ENCODE peak calls at places on chromosomes 11 and 22, in four cellular contexts. K, V, P and R are unnamed samples.
A peak's percentile ranks its signal among the peaks of the same experiment; 100 is the strongest.

GRCh38 chr22:43085658-43086606 is 3.3 kb downstream of the TTLL1 start:
- DNase-seq in K (no peak), V (no peak), P (no peak), R (no peak)

GRCh38 chr11:104033134-104033533 is 3.3 kb upstream of the DDI1 start:
- DNase-seq in K (no peak), V (no peak), P (peak; percentile 54), R (no peak)

GRCh38 chr11:1870721-1871466 is 18.0 kb downstream of the LSP1 start:
- DNase-seq in P (no peak), V (peak; percentile 72), K (no peak), R (peak; percentile 46)

GRCh38 chr11:22860241-22860640 is at the start of gene CCDC179:
- DNase-seq in V (no peak), P (no peak), K (no peak), R (no peak)

GRCh38 chr22:46065733-46066454 is 84.4 kb upstream of the PPARA start:
- DNase-seq in V (no peak), K (no peak), P (no peak), R (no peak)

GRCh38 chr11:68148882-68149281 is 27.7 kb upstream of the CHKA start:
- DNase-seq in K (no peak), P (no peak), V (no peak), R (no peak)

GRCh38 chr11:109071712-109072524 is 350.1 kb upstream of the C11orf87 start:
- DNase-seq in P (no peak), K (no peak), V (no peak), R (no peak)

GRCh38 chr11:30983143-30983542 is 386.4 kb downstream of the DCDC1 start:
- DNase-seq in K (no peak), P (no peak), V (no peak), R (no peak)

GRCh38 chr22:17807571-17808410 is 33.5 kb upstream of the BID start:
- DNase-seq in P (no peak), V (no peak), K (no peak), R (no peak)

GRCh38 chr11:61752117-61752924 is at the start of gene MYRF:
- DNase-seq in V (peak; percentile 88), K (no peak), P (peak; percentile 50), R (peak; percentile 53)

GRCh38 chr22:44270556-44270880 is 42.2 kb downstream of the SHISAL1 start:
- DNase-seq in V (no peak), P (no peak), K (no peak), R (no peak)

GRCh38 chr11:34154059-34154875 is 48.8 kb downstream of the NAT10 start:
- DNase-seq in P (no peak), V (no peak), K (no peak), R (peak; percentile 63)

GRCh38 chr11:76310832-76311231 is 70.1 kb downstream of the THAP12 start:
- DNase-seq in P (no peak), K (no peak), V (no peak), R (no peak)

GRCh38 chr11:111730871-111731591 is 35.2 kb downstream of the PPP2R1B start:
- DNase-seq in V (no peak), K (no peak), P (no peak), R (no peak)

GRCh38 chr11:68386331-68386978 is 74.1 kb downstream of the LRP5 start:
- DNase-seq in V (no peak), P (no peak), K (peak; percentile 13), R (peak; percentile 31)

GRCh38 chr22:27192135-27192900 is 534.9 kb downstream of the MIAT start:
- DNase-seq in P (no peak), V (no peak), K (no peak), R (no peak)

GRCh38 chr11:65468874-65469333 is 29.9 kb upstream of the MALAT1 start:
- DNase-seq in V (peak; percentile 69), K (peak; percentile 81), P (peak; percentile 58), R (peak; percentile 78)

GRCh38 chr11:130798280-130798679 is 118.0 kb downstream of the SNX19 start:
- DNase-seq in K (no peak), P (no peak), V (no peak), R (no peak)

GRCh38 chr22:23833017-23833795 is 5.6 kb downstream of the DERL3 start:
- DNase-seq in V (no peak), P (no peak), K (no peak), R (no peak)
- TF ChIP-seq CTCF in V (no peak), P (no peak), K (no peak), R (no peak)

DNA sequence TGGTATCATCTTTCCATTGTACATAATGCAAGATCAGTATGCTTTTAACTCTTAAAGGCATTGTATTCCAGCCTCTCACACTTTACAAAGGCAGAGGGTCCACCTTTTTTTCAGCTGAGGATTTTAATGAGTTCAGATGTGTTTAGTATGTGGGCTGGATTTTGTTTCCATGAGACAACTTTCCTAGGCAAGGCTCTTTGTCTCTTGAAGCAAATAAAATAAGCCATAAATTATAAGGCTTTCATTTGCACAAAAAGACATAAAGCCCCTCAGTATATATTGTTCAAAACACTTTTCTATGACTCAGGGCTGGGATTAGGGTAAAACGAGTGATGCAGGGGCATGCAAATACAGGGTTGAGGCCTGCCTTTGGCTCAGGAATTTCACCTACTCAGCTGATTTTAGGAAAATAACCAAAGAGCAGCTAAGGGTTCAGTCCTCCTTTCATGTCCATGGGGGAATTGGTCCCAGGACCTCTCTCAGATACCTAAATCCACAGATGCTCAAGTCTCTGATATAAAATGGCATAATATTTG is 7.6 kb downstream of the MMP20 start:
- DNase-seq in K (no peak), P (no peak), V (no peak), R (no peak)
- TF ChIP-seq MAX in K (no peak), P (no peak), V (no peak), R (no peak)

DNA sequence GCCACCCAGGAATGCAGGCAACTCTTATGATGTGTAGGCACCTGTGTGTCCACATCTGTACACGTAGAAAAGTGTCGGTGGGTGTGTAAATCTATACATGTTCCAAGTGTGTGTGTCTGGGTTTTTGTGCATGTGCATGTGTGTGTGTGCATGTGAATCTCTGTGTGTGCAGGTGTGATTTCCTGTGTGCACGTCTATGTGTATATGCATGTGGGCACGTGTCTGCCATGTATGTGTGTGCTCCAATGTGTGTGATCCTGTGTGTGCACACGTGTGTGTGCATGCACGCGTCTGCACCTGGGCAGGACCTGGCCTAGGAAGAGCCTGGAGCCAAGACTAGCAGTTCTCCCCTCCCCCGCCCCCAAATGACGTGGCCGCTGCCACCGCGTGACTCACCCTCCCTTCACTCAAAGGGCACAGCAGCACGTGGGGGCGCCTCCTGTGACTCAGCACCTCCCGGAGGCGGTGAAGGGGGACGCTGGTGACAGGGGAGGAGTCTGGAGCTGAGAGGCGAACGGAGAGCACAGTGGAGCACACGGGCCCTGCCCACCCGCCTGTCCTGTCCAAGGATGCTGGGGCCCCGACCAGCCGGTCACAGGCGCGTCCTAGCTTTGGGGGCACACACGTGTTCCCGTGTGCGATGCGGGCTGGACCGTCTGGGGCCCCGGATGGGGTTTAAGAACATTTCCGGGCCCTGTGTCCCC is 10.1 kb downstream of the PIM3 start:
- DNase-seq in K (peak; percentile 98), V (peak; percentile 80), P (peak; percentile 80), R (peak; percentile 98)
- H3K4me3 ChIP-seq in K (peak overlapping the region; percentile 61), V (peak overlapping the region; percentile 40), P (peak overlapping the region; percentile 52), R (peak overlapping the region; percentile 21)

GRCh38 chr11:134592391-134592990 is 180.4 kb upstream of the B3GAT1 start:
- DNase-seq in V (peak; percentile 38), K (peak; percentile 49), P (no peak), R (peak; percentile 68)
- TF ChIP-seq CTCF in V (peak; percentile 65), K (peak; percentile 82), P (peak; percentile 5), R (peak; percentile 92)

GRCh38 chr22:19841641-19842385 is 12.9 kb downstream of the GNB1L start:
- DNase-seq in V (no peak), K (no peak), P (no peak), R (no peak)
- TF ChIP-seq MAX in V (no peak), K (no peak), P (no peak), R (no peak)

GRCh38 chr11:12075822-12076821 is 34.3 kb upstream of the MICAL2 start:
- DNase-seq in V (no peak), K (no peak), P (peak; percentile 92), R (no peak)

GRCh38 chr11:12076840-12077534 is 33.4 kb upstream of the MICAL2 start:
- DNase-seq in K (no peak), P (peak; percentile 53), V (no peak), R (no peak)

GRCh38 chr11:12073436-12073835 is 37.0 kb upstream of the MICAL2 start:
- DNase-seq in V (no peak), P (no peak), K (no peak), R (no peak)

GRCh38 chr11:12074529-12075195 is 35.7 kb upstream of the MICAL2 start:
- DNase-seq in K (no peak), P (no peak), V (no peak), R (no peak)

DNA sequence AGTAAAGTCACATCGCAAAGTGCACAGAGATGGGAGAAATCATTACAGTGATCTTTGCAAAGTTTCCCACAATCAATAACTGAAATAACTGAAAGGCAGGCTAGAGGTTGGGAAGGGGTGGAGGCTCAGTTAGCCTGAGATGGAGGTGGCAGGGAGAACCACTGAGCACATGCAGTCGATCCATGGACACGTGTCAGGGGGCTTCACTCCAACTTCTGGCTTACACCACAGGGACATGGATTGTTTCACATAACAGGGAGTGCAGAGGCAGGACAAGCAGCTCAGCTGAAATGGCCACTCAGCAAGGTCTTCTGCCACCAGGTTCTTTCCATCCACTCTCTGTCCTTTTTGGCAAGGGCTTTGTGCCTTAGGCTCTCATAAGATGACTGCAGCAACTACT is 35.1 kb upstream of the MICAL2 start:
- DNase-seq in K (no peak), V (no peak), P (no peak), R (no peak)
- H3K4me3 ChIP-seq in K (no peak overlapping the region), V (no peak overlapping the region), P (no peak overlapping the region), R (no peak overlapping the region)

GRCh38 chr11:3738723-3739122 is 58.6 kb downstream of the NUP98 start:
- DNase-seq in P (no peak), K (no peak), V (no peak), R (no peak)

GRCh38 chr11:3736816-3737215 is 60.5 kb downstream of the NUP98 start:
- DNase-seq in P (no peak), K (no peak), V (no peak), R (no peak)

GRCh38 chr11:3738241-3738640 is 59.1 kb downstream of the NUP98 start:
- DNase-seq in V (no peak), K (no peak), P (no peak), R (no peak)

GRCh38 chr11:3737386-3737933 is 59.9 kb downstream of the NUP98 start:
- DNase-seq in P (no peak), V (no peak), K (no peak), R (no peak)

DNA sequence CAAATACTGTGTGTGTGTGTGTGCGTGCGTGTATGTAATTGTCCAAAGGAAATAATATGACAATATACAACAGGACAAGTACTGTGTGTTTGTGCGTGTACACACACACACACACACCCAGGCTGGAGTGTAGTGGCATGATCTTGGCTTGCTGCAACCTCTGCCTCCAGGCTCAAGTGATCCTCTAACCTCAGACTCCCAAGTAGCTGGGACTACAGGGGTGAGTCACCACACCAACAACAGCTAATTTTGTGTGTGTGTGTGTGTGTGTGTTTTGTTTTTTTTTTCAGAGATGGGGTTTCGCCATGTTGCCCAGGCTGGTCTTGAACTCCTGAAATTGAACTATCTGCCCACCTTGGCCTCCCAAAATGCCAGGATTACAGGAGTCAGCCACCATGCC is 61.5 kb downstream of the NUP98 start:
- DNase-seq in V (no peak), P (no peak), K (no peak), R (peak; percentile 22)
- TF ChIP-seq CTCF in V (no peak), P (no peak), K (no peak), R (no peak)